ENCODE peak calls at places on chromosomes 3 and 15, in four cellular contexts. Y is AG10803, I is dorsolateral prefrontal cortex, Q is neural crest cell. O is an unnamed sample.
A peak's percentile ranks its signal among the peaks of the same experiment; 100 is the strongest.

GRCh38 chr3:21435871-21436270 is 315.1 kb downstream of the ZNF385D start:
- DNase-seq in Y (peak; percentile 94), I (no peak), Q (no peak), O (peak; percentile 99)

GRCh38 chr15:73081321-73081958 is 29.2 kb downstream of the NEO1 start:
- DNase-seq in Y (peak; percentile 67), I (no peak), Q (peak; percentile 1), O (peak; percentile 84)

GRCh38 chr3:66934041-66934440 is 64.1 kb upstream of the KBTBD8 start:
- DNase-seq in Y (no peak), I (no peak), Q (no peak), O (no peak)

GRCh38 chr3:37144806-37145205 is 29.6 kb downstream of the LRRFIP2 start:
- DNase-seq in Y (no peak), I (no peak), Q (no peak), O (no peak)

GRCh38 chr15:67720556-67721175 is 104.6 kb upstream of the SKOR1 start:
- DNase-seq in Y (no peak), I (no peak), Q (no peak), O (no peak)

GRCh38 chr3:197195326-197195725 is 103.1 kb downstream of the DLG1 start:
- DNase-seq in Y (no peak), I (no peak), Q (no peak), O (no peak)

GRCh38 chr3:160808838-160809237 is 52.8 kb downstream of the PPM1L start:
- DNase-seq in Y (no peak), I (peak; percentile 45), Q (no peak), O (no peak)

GRCh38 chr3:37214076-37214475 is 39.7 kb upstream of the LRRFIP2 start:
- DNase-seq in Y (no peak), I (no peak), Q (no peak), O (no peak)

GRCh38 chr15:49383266-49383665 is 39.8 kb upstream of the FGF7 start:
- DNase-seq in Y (peak; percentile 33), I (no peak), Q (no peak), O (peak; percentile 28)

GRCh38 chr3:82133070-82133606 is 371.7 kb upstream of the GBE1 start:
- DNase-seq in Y (peak; percentile 65), I (peak; percentile 48), Q (peak; percentile 54), O (peak; percentile 78)

GRCh38 chr3:110932515-110933095 is 139.0 kb upstream of the NECTIN3 start:
- DNase-seq in Y (peak; percentile 64), I (no peak), Q (no peak), O (no peak)

GRCh38 chr3:121836069-121836468 is 1.1 kb downstream of the EAF2 start:
- DNase-seq in Y (no peak), I (no peak), Q (no peak), O (no peak)

GRCh38 chr3:183538475-183538874 is 17.0 kb downstream of the KLHL6 start:
- DNase-seq in Y (no peak), I (no peak), Q (no peak), O (no peak)

GRCh38 chr3:161409069-161409468 is 37.8 kb upstream of the SPTSSB start:
- DNase-seq in Y (peak; percentile 40), I (no peak), Q (peak; percentile 16), O (peak; percentile 70)

GRCh38 chr3:194395767-194396527 is 3.1 kb downstream of the GP5 start:
- DNase-seq in Y (peak; percentile 57), I (no peak), Q (no peak), O (no peak)

GRCh38 chr3:127889461-127889863 is 25.6 kb upstream of the KBTBD12 start:
- DNase-seq in Y (peak; percentile 55), I (no peak), Q (no peak), O (peak; percentile 78)

GRCh38 chr3:37032961-37033360 is 39.6 kb downstream of the MLH1 start:
- DNase-seq in Y (no peak), I (no peak), Q (no peak), O (peak; percentile 92)

GRCh38 chr3:15683253-15683652 is 81.7 kb downstream of the BTD start:
- DNase-seq in Y (no peak), I (no peak), Q (no peak), O (peak; percentile 3)

GRCh38 chr3:184688251-184688851 is 23.5 kb downstream of the MAGEF1 start:
- DNase-seq in Y (peak; percentile 95), I (no peak), Q (no peak), O (peak; percentile 89)

GRCh38 chr3:12154151-12154550 is 4.6 kb downstream of the TIMP4 start:
- DNase-seq in Y (no peak), I (no peak), Q (no peak), O (peak; percentile 37)

GRCh38 chr3:155185623-155186022 is 105.5 kb downstream of the MME start:
- DNase-seq in Y (peak; percentile 84), I (no peak), Q (no peak), O (peak; percentile 80)

GRCh38 chr15:62454567-62455172 is 289.6 kb upstream of the C2CD4B start:
- DNase-seq in Y (peak; percentile 52), I (no peak), Q (no peak), O (no peak)

GRCh38 chr3:9293066-9293465 is 43.6 kb upstream of the SRGAP3 start:
- DNase-seq in Y (no peak), I (no peak), Q (no peak), O (no peak)

GRCh38 chr3:59809750-59810444 is 760.1 kb upstream of the CFAP20DC start:
- DNase-seq in Y (peak; percentile 39), I (no peak), Q (no peak), O (peak; percentile 61)

GRCh38 chr3:86229775-86230094 is 761.2 kb downstream of the VGLL3 start:
- DNase-seq in Y (no peak), I (no peak), Q (no peak), O (no peak)

GRCh38 chr15:70339551-70340517 is 242.1 kb upstream of the TLE3 start:
- DNase-seq in Y (peak; percentile 70), I (no peak), Q (no peak), O (no peak)

GRCh38 chr3:134311265-134311664 is 60.6 kb upstream of the RYK start:
- DNase-seq in Y (peak; percentile 89), I (no peak), Q (no peak), O (peak; percentile 82)

GRCh38 chr15:65426216-65426853 is 3.6 kb upstream of the IGDCC4 start:
- DNase-seq in Y (no peak), I (no peak), Q (no peak), O (no peak)

GRCh38 chr15:81789403-81789802 is 256.4 kb downstream of the MEX3B start:
- DNase-seq in Y (no peak), I (no peak), Q (no peak), O (no peak)

GRCh38 chr3:191378142-191378541 is 47.8 kb upstream of the UTS2B start:
- DNase-seq in Y (no peak), I (no peak), Q (no peak), O (peak; percentile 20)

GRCh38 chr15:66784174-66784573 is 82.1 kb downstream of the SMAD6 start:
- DNase-seq in Y (no peak), I (no peak), Q (no peak), O (no peak)

GRCh38 chr15:90354986-90355385 is 2.9 kb downstream of the ZNF774 start:
- DNase-seq in Y (peak; percentile 79), I (no peak), Q (no peak), O (peak; percentile 8)

GRCh38 chr15:90364251-90364650 is 12.2 kb downstream of the ZNF774 start:
- DNase-seq in Y (peak; percentile 70), I (no peak), Q (no peak), O (peak; percentile 78)

GRCh38 chr15:90360746-90361145 is 8.7 kb downstream of the ZNF774 start:
- DNase-seq in Y (no peak), I (no peak), Q (no peak), O (no peak)

GRCh38 chr15:90362936-90363212 is 10.8 kb downstream of the ZNF774 start:
- DNase-seq in Y (peak; percentile 92), I (no peak), Q (no peak), O (peak; percentile 96)

GRCh38 chr15:90358124-90359033 is 6.3 kb downstream of the ZNF774 start:
- DNase-seq in Y (peak; percentile 54), I (no peak), Q (no peak), O (peak; percentile 60)
- TF ChIP-seq CTCF in Y (no peak), I (no peak), Q (no peak), O (no peak)

GRCh38 chr3:129228891-129229585 is 20.4 kb upstream of the COPG1 start:
- DNase-seq in Y (peak; percentile 80), I (no peak), Q (no peak), O (peak; percentile 69)
- TF ChIP-seq CTCF in Y (no peak), I (no peak), Q (no peak), O (no peak)

DNA sequence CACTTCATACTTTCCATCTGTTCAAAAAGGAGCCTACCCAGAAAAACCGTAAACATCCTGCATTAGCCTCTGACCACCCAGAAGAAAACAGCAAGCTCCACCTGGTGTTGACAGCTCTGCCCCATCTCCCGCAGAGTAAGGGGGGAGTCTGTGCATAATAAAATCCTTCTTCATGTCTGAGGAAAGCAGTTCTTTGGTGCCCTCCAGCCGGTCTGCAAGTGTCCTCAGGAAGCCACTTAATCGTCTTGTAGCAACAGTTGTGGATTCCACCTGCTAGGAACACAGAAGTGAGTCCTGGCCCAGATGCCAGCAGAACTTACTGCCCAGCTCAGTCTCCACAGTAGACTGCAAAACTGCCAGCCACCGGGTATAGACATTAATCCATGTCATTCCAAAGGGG is 22.5 kb downstream of the RIOX2 start:
- DNase-seq in Y (no peak), I (no peak), Q (no peak), O (no peak)
- TF ChIP-seq CTCF in Y (no peak), I (no peak), Q (no peak), O (no peak)

GRCh38 chr3:149968216-149968615 is 2.5 kb downstream of the PFN2 start:
- DNase-seq in Y (no peak), I (no peak), Q (no peak), O (peak; percentile 16)

GRCh38 chr3:149969110-149969944 is 1.4 kb downstream of the PFN2 start:
- DNase-seq in Y (peak; percentile 90), I (peak; percentile 59), Q (peak; percentile 46), O (peak; percentile 90)

GRCh38 chr3:149964296-149964695 is 6.4 kb downstream of the PFN2 start:
- DNase-seq in Y (peak; percentile 52), I (no peak), Q (no peak), O (peak; percentile 73)

GRCh38 chr3:149965278-149965677 is 5.4 kb downstream of the PFN2 start:
- DNase-seq in Y (peak; percentile 45), I (no peak), Q (no peak), O (peak; percentile 53)

GRCh38 chr3:149967067-149967685 is 3.5 kb downstream of the PFN2 start:
- DNase-seq in Y (peak; percentile 61), I (no peak), Q (no peak), O (peak; percentile 81)
- TF ChIP-seq CTCF in Y (peak; percentile 63), I (peak; percentile 70), Q (peak; percentile 80), O (peak; percentile 45)

DNA sequence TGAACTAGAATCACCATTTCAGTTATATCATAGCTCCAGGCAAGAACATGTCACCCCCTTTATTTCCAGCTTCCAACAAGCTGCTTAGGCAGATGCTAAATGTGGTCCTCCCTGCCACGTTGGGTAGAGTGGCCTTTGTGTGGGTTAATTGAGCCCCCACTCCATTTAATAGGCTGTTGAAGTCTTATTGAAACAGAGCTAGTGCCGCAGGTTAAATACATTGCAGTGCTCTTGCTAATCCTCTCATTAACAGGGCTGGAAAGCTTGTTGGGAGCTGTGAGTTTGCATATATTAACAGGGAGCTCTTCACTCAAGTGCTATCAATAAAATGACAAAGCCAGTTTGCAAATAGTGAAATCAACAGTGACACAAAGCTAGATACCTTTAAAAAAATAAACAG is 248.4 kb upstream of the CMC1 start:
- DNase-seq in Y (no peak), I (no peak), Q (no peak), O (no peak)
- TF ChIP-seq CTCF in Y (no peak), I (no peak), Q (no peak), O (no peak)